ENCODE peak calls at places on chromosomes 13 and 19, in eight cellular contexts. B, R, W, L, J, Z, E and N are unnamed samples. For H3K9me3, the result is how much of the 10 kb centered on the place peaks cover.

GRCh38 chr13:43487459-43487858 is 299.3 kb downstream of the ENOX1 start:
- DNase-seq in L (no peak), J (no peak), E (no peak), W (no peak), B (no peak), R (no peak), Z (no peak), N (no peak)

GRCh38 chr13:30145709-30146367 is 161.5 kb downstream of the KATNAL1 start:
- DNase-seq in W (no peak), L (no peak), R (no peak), E (no peak), B (no peak), Z (no peak), J (no peak), N (no peak)

GRCh38 chr13:59744747-59745394 is 418.9 kb downstream of the DIAPH3 start:
- DNase-seq in J (no peak), B (no peak), R (no peak), Z (no peak), W (no peak), L (no peak), E (no peak), N (no peak)

GRCh38 chr13:112172641-112173171 is 105.8 kb downstream of the SOX1 start:
- DNase-seq in E (no peak), B (no peak), R (no peak), W (no peak), Z (no peak), L (no peak), J (no peak), N (no peak)

GRCh38 chr19:50358483-50359431 is 6.7 kb downstream of the NAPSA start:
- DNase-seq in J (no peak), L (peak), W (peak), E (peak), Z (peak), B (no peak), R (peak), N (peak)

GRCh38 chr13:29802621-29803020 is 47.8 kb downstream of the UBL3 start:
- DNase-seq in Z (no peak), E (no peak), W (no peak), R (no peak), L (no peak), J (no peak), B (no peak), N (no peak)

GRCh38 chr19:41700381-41701195 is 7.8 kb upstream of the CEACAM5 start:
- DNase-seq in W (no peak), L (peak), Z (peak), R (no peak), B (no peak), J (no peak), E (peak), N (no peak)

GRCh38 chr13:21330126-21330861 is 128.8 kb downstream of the ZDHHC20 start:
- DNase-seq in J (no peak), E (no peak), L (no peak), W (no peak), Z (no peak), R (no peak), B (no peak), N (no peak)

GRCh38 chr19:53333071-53333465 is 481 bp upstream of the ZNF845 start:
- DNase-seq in Z (peak), J (peak), R (peak), L (peak), E (peak), W (peak), B (peak), N (peak)

DNA sequence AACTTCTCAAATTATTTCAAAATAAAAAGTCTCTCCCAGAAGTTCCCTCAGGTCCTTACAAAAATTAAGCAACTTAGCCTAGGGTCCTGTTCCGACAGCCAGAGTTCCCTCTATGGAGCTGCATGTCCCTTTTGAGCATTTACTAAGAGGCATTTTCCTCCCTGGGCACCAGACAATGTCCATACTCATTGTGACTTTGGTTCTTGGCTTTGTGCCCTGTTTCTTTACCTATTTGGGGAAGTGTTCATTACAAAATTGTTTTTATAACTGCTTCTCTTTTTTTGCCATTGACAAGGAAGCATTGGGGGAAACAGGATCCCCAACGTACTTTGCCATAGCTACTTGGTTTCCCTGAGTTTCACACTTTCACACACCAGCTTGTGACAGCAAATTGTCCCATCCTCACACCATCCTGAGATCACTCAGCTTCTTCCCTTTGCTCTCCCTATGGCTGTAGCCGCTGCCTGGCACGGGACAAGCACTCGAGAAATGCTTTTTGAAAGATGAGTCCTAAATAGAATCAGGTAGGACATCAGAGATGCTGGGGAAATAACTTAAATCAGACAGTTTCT is 81.1 kb upstream of the SIAH3 start:
- DNase-seq in R (no peak), B (no peak), L (no peak), Z (no peak), J (no peak), E (no peak), W (no peak), N (no peak)
- H3K4me3 ChIP-seq in R (no peak), B (no peak), L (no peak), Z (no peak), J (no peak), E (no peak), W (no peak), N (no peak)

DNA sequence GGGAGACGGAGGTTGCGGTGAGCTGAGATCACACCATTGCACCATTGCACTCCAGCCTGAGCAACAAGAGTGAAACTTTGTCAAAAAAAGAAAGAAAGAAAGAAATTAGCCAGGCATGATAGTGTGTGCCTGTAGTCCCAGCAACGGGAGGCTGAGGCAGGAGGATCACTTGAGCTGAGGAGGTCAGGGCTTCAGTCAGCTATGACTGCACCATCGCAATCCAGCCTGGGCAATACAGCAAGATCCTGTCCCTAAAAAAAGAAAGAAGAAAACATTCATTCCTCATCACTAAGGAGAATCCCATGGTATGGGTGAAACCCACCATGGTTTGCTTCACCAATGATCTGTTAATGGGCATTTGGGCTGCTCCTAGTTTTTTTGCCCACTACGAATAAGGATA is 13.0 kb upstream of the AP1M2 start:
- DNase-seq in Z (no peak), W (no peak), L (no peak), B (no peak), R (no peak), E (no peak), J (no peak), N (no peak)
- H3K27ac ChIP-seq in Z (no peak), W (no peak), L (no peak), B (no peak), R (no peak), E (no peak), J (no peak), N (no peak)

DNA sequence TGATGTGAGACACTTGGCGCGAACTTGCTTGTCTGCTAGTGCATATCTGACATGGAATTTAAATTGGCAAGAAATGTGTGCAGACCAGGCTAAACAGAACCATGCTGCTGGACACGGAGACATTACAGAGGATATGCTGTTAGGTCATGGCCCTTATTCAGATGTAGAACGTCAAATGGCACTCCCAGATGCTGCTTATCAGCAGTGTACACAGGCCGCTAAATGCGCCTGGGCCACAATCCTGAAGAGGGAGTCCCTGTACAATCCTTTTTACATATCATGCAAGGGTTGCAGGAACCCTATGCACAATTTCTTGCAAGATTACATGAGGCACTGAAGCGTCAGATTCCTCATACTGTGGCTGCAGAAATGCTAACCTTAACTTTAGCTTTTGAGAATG is 9.3 kb downstream of the ZNF350 start:
- DNase-seq in Z (no peak), W (no peak), B (no peak), J (no peak), R (no peak), E (no peak), L (no peak), N (no peak)
- H3K9me3 ChIP-seq in Z (half or more), W (under half), B (under half), J (half or more), R (half or more), E (under half), L (under half), N (under half)

DNA sequence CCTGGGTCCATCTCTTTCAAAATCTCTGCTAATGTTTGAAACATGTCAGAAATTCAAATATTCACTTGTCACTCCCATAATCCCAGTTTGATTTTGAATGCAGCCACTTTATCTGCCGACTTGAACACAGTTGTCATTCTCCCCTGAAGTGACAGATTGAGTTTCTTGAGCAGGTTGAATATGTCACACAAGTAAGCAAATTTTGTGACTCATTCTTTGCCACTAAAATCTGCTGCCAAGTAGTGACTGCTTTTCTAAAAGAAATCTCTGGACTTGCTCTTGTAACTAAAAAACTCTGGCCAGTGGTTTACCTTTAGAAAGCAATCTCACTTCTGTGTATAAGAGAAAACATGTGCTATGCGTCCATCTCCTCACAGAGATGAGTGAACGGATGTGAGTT is 357.1 kb downstream of the LMO7 start:
- DNase-seq in E (no peak), Z (no peak), J (no peak), L (no peak), R (no peak), W (no peak), B (no peak), N (no peak)
- H3K4me3 ChIP-seq in E (no peak), Z (no peak), J (no peak), L (no peak), R (no peak), W (no peak), B (no peak), N (no peak)